ENCODE peak calls at places on chromosomes 4 and X, in four cellular contexts. C, G, O and H are unnamed samples.

GRCh38 chrX:140110081-140110650 is 144.8 kb upstream of the CXorf66 start:
- ATAC-seq in O (no peak), G (no peak), C (no peak), H (no peak)

GRCh38 chr4:122548452-122548851 is 72.4 kb downstream of the IL21 start:
- ATAC-seq in C (no peak), G (no peak), O (no peak), H (no peak)

GRCh38 chr4:151917145-151917775 is 156.5 kb upstream of the GATB start:
- ATAC-seq in G (no peak), C (no peak), O (no peak), H (no peak)

GRCh38 chr4:38894340-38894982 is 26.9 kb downstream of the FAM114A1 start:
- ATAC-seq in C (no peak), G (no peak), O (no peak), H (no peak)

GRCh38 chr4:168409089-168409801 is 71.0 kb downstream of the DDX60L start:
- ATAC-seq in O (peak; percentile 27), C (no peak), G (peak; percentile 67), H (peak; percentile 54)

GRCh38 chr4:12724520-12724919 is 759.6 kb downstream of the RAB28 start:
- ATAC-seq in C (peak; percentile 59), G (peak; percentile 60), O (peak; percentile 53), H (no peak)

GRCh38 chr4:24471623-24472510 is 112.5 kb downstream of the DHX15 start:
- ATAC-seq in O (no peak), C (peak; percentile 2), G (peak; percentile 12), H (no peak)

GRCh38 chr4:74873545-74874295 is 59.2 kb upstream of the PARM1 start:
- ATAC-seq in C (no peak), O (no peak), G (peak; percentile 14), H (no peak)

GRCh38 chr4:10102981-10103330 is 13.6 kb downstream of the WDR1 start:
- ATAC-seq in C (no peak), O (no peak), G (no peak), H (no peak)

GRCh38 chr4:152159773-152160172 is 376.1 kb downstream of the FBXW7 start:
- ATAC-seq in G (no peak), O (no peak), C (no peak), H (no peak)

GRCh38 chrX:54995621-54996020 is 1.6 kb upstream of the PFKFB1 start:
- ATAC-seq in C (no peak), O (no peak), G (no peak), H (no peak)
- H3K27ac ChIP-seq in C (no peak overlapping the region), O (no peak overlapping the region), G (no peak overlapping the region), H (no peak overlapping the region)

GRCh38 chr4:1297456-1298325 is 8.0 kb downstream of the MAEA start:
- ATAC-seq in O (no peak), G (no peak), C (no peak), H (no peak)
- H3K4me1 ChIP-seq in O (no peaks in the 10 kb centered on the region), G (peaks cover 19% of the 10 kb centered on the region), C (peaks cover 12% of the 10 kb centered on the region), H (peaks cover 20% of the 10 kb centered on the region)

DNA sequence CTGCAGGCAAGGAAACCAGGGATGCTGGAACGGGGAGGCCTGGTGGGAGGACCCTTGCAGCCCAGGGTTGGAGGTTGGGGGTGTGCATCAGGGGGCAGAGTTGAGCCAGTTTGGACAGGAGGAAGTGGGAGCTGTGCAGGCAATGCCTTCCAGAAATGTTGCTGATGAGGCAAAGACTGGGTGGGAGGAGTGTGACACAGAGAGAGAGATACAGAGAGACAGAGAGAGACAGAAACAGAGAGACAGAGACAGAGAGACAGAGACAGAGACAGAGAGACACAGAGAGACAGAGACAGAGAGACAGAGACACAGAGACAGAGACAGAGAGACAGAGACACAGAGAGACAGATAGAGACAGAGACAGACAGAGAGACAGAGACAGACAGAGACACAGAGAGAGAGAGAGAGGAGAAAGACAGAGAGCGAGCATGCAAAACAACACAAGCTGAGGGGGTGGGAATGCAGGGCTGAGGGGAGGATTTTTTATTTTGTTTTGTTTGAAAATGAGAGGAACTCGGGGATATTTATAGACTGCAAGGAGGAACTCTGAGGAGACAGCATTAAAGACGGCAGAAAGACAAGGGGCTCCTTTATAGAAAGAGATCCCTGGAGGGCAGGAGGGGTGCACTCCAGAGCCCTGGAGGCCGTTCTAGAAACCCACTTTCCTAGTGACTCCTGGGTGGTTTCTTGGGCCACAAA is 1.9 kb upstream of the HAUS3 start:
- ATAC-seq in C (no peak), G (peak; percentile 51), O (no peak), H (peak; percentile 24)
- TF ChIP-seq POLR2AphosphoS5 in C (no peak), G (no peak), O (no peak), H (no peak)

DNA sequence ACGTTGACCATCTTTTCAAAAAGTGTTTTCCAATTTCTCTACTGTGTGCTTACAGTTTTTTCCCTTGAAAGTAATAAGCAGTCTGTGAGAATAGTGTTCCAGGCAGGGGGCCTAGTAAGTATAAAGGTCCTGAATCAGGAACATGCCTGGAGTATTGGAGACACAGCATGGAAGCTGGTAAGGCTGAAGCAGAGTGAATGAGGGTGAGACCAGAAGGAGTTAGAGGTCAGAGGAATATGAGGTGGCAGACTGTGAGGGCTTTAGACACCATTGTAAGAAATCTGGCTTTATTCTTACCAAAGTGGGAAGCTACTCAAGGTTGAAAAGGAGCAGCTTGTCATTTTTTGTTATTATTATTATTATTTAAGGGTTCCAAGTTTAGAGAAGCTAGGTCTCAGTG is 107.4 kb downstream of the CT47B1 start:
- ATAC-seq in O (no peak), C (no peak), G (no peak), H (peak; percentile 19)
- H3K27ac ChIP-seq in O (no peak overlapping the region), C (no peak overlapping the region), G (no peak overlapping the region), H (no peak overlapping the region)

DNA sequence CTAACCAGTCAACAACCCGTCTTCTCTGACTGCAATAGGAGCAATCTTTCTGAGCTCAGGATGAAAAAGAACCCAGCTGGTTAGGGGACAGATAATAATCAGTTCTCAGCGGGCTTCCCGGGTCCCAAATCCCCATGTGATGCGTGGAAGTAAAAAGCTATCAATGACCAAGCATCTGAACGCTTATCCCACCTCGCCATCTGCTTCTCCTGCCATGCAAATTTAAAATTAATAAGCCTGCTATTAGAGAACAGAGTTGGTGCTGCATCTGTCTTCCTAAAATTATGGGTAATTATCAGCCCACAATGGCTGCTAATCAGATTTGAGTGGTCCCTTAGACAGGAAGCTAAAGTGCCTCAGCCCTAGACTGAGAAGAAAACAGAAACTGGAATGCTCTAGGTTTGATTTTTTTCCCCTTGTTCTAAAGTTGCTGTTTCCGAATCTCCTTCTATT is 37.5 kb downstream of the AFAP1 start:
- ATAC-seq in O (no peak), C (no peak), G (no peak), H (no peak)
- H3K4me1 ChIP-seq in O (no peaks in the 10 kb centered on the region), C (peaks cover 13% of the 10 kb centered on the region), G (no peaks in the 10 kb centered on the region), H (peaks cover 100% of the 10 kb centered on the region)

GRCh38 chr4:40564815-40565505 is 64.7 kb downstream of the RBM47 start:
- ATAC-seq in G (peak; percentile 16), O (no peak), C (peak; percentile 30), H (no peak)
- TF ChIP-seq POLR2AphosphoS5 in G (no peak), O (no peak), C (no peak), H (no peak)

DNA sequence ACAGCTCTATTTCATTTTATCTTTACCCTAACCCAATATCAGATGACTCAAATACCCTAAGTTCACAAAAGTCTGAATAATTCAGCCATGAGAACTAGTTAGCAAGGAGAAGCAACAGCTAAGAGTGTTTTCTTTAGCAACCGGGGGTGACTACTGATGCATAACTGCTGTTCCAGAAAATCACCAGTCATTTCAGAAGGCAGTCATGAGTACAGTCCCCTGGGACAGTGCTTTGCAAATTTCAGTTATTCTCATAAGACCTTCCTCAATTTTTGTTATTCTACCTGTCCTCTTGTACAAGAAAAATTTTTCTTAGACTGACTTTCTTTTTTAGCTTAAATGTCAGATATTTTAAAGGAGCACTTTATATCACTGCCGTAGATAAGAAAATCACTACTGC is 16.4 kb downstream of the BANK1 start:
- ATAC-seq in G (no peak), C (no peak), O (no peak), H (no peak)
- H3K27ac ChIP-seq in G (no peak overlapping the region), C (no peak overlapping the region), O (no peak overlapping the region), H (no peak overlapping the region)

GRCh38 chrX:31421441-31421840 is 349.6 kb upstream of the FTHL17 start:
- ATAC-seq in O (no peak), G (no peak), C (no peak), H (no peak)
- H3K4me1 ChIP-seq in O (no peaks in the 10 kb centered on the region), G (no peaks in the 10 kb centered on the region), C (no peaks in the 10 kb centered on the region), H (no peaks in the 10 kb centered on the region)

DNA sequence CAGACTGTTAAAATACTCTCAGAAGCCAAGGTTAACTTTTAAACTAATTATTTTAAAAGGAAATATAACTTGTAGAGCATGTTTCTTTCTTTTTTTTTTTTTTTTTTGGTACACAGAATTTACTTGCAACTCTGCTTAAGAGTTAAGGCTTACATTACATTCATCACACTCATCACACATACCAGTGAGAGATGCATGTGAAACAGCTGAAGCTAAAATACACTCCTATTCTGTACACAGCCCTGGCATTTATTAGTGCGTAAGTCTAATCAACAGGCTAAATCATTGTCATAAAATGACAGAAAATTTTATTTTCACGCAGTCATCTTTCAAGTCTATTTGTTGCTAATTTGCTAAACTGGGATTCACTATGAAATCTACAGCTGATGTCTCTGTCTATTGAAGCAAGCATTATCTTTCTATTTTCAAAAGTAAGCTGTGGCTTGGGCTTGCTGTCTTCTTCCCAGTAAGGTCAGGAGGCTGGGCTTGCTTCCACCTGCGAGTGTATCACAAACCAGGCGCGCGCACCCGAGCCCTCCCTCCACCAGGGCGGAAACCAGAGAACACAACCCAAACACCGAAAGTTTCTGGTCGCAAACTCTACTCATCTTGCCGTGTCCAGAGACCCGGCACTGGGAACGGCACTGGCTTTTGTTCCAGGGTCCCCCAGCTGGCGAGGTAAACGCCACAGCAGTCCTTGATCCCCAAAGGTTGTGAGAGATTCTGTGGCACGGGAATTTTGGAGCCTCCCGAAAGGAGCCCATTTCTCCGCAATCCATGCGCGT is 3.9 kb downstream of the MAML3 start:
- ATAC-seq in C (no peak), G (peak; percentile 9), O (peak; percentile 37), H (no peak)
- TF ChIP-seq POLR2AphosphoS5 in C (no peak), G (no peak), O (no peak), H (no peak)